ENCODE peak calls at places on chromosomes 3 and 15, in six cellular contexts. S is HFFc6; B is left colon; P is retina; N is D721Med; X is activated CD8-positive, alpha-beta T cell treated with anti-CD3 and anti-CD28 coated beads, Interleukin-2, amount 10 ng/mL, durations not matched to agents 7 days and 5 days. J is an unnamed sample.

GRCh38 chr3:34008191-34008590 is 209.8 kb downstream of the PDCD6IP start:
- DNase-seq in S (no peak), B (no peak), P (no peak), N (no peak), X (no peak), J (no peak)

GRCh38 chr3:120416868-120417267 is 33.9 kb downstream of the FSTL1 start:
- DNase-seq in S (no peak), B (no peak), P (no peak), N (no peak), X (no peak), J (no peak)

GRCh38 chr15:70240082-70240481 is 142.4 kb upstream of the TLE3 start:
- DNase-seq in S (no peak), B (no peak), P (no peak), N (no peak), X (no peak), J (no peak)

GRCh38 chr3:82940124-82940523 is 1178.7 kb upstream of the GBE1 start:
- DNase-seq in S (no peak), B (no peak), P (no peak), N (no peak), X (no peak), J (no peak)

GRCh38 chr3:23667536-23668429 is 138.0 kb upstream of the UBE2E1 start:
- DNase-seq in S (peak; percentile 32), B (no peak), P (no peak), N (no peak), X (no peak), J (no peak)

GRCh38 chr3:57164217-57164605 is 942 bp downstream of the IL17RD start:
- DNase-seq in S (no peak), B (peak; percentile 35), P (peak; percentile 79), N (no peak), X (no peak), J (peak; percentile 44)

GRCh38 chr3:88150771-88151170 is 1.0 kb downstream of the C3orf38 start:
- DNase-seq in S (no peak), B (no peak), P (no peak), N (no peak), X (no peak), J (no peak)

GRCh38 chr3:49912787-49913375 is 9.2 kb upstream of the MST1R start:
- DNase-seq in S (no peak), B (no peak), P (no peak), N (no peak), X (no peak), J (no peak)

GRCh38 chr3:21274000-21274671 is 476.9 kb downstream of the ZNF385D start:
- DNase-seq in S (no peak), B (no peak), P (no peak), N (no peak), X (no peak), J (no peak)

GRCh38 chr15:29476503-29477080 is 207.0 kb upstream of the NSMCE3 start:
- DNase-seq in S (no peak), B (no peak), P (no peak), N (no peak), X (no peak), J (no peak)

GRCh38 chr3:111534701-111535100 is 7.3 kb upstream of the CD96 start:
- DNase-seq in S (peak; percentile 54), B (no peak), P (no peak), N (no peak), X (no peak), J (no peak)

GRCh38 chr3:107414325-107414964 is 37.2 kb downstream of the CCDC54 start:
- DNase-seq in S (no peak), B (no peak), P (no peak), N (no peak), X (no peak), J (no peak)

GRCh38 chr15:78437107-78437761 is 782 bp upstream of the IREB2 start:
- DNase-seq in S (no peak), B (no peak), P (no peak), N (no peak), X (no peak), J (no peak)

GRCh38 chr3:139197251-139197650 is 146.6 kb upstream of the MRPS22 start:
- DNase-seq in S (no peak), B (no peak), P (no peak), N (no peak), X (no peak), J (no peak)

GRCh38 chr3:32958509-32958908 is 7.1 kb downstream of the CCR4 start:
- DNase-seq in S (no peak), B (no peak), P (no peak), N (no peak), X (no peak), J (no peak)

GRCh38 chr3:134134240-134134639 is 104.5 kb upstream of the SLCO2A1 start:
- DNase-seq in S (no peak), B (no peak), P (no peak), N (no peak), X (no peak), J (no peak)

J was measured in tibial artery.